ENCODE peak calls at places on chromosomes 2 and 18, in four cellular contexts. H is iPS-NIHi11, E is BE2C, F is adrenal gland. J is an unnamed sample.

GRCh38 chr2:4047961-4048891 is 344.9 kb downstream of the DCDC2C start:
- DNase-seq in H (no peak), E (no peak), F (no peak), J (no peak)

GRCh38 chr2:152432206-152432653 is 97.3 kb downstream of the FMNL2 start:
- DNase-seq in H (no peak), E (no peak), F (peak), J (no peak)

GRCh38 chr2:12173271-12173942 is 427.0 kb downstream of the LPIN1 start:
- DNase-seq in F (no peak), E (no peak), H (no peak), J (no peak)

GRCh38 chr18:35417223-35417622 is 40.1 kb upstream of the ZNF396 start:
- DNase-seq in H (no peak), F (no peak), E (no peak), J (no peak)

GRCh38 chr2:239912938-239913631 is 112.1 kb downstream of the NDUFA10 start:
- DNase-seq in F (no peak), H (no peak), E (no peak), J (no peak)

GRCh38 chr2:166179201-166179600 is 51.4 kb upstream of the SCN1A start:
- DNase-seq in F (no peak), H (no peak), E (no peak), J (no peak)

GRCh38 chr2:8409461-8410260 is 272.2 kb upstream of the ID2 start:
- DNase-seq in F (no peak), H (no peak), E (no peak), J (no peak)

GRCh38 chr18:38933910-38934510 is 1368.4 kb upstream of the CELF4 start:
- DNase-seq in F (no peak), H (no peak), E (no peak), J (no peak)

GRCh38 chr18:1436199-1436598 is 531.5 kb downstream of the ADCYAP1 start:
- DNase-seq in E (no peak), F (no peak), H (no peak), J (no peak)

GRCh38 chr2:37561615-37562569 is 109.5 kb downstream of the CDC42EP3 start:
- DNase-seq in E (peak), H (peak), F (no peak), J (no peak)

GRCh38 chr2:43841949-43842865 is 3.4 kb downstream of the ABCG8 start:
- DNase-seq in F (no peak), E (no peak), H (peak), J (no peak)

GRCh38 chr2:19185061-19185460 is 173.4 kb downstream of the OSR1 start:
- DNase-seq in F (no peak), E (no peak), H (no peak), J (no peak)

GRCh38 chr2:178870703-178871102 is 63.5 kb upstream of the TTN start:
- DNase-seq in E (no peak), H (no peak), F (no peak), J (no peak)

GRCh38 chr2:37283207-37283606 is 41.4 kb downstream of the PRKD3 start:
- DNase-seq in E (no peak), H (no peak), F (no peak), J (no peak)

GRCh38 chr2:206423147-206423546 is 20.2 kb upstream of the ADAM23 start:
- DNase-seq in F (peak), E (peak), H (peak), J (no peak)

GRCh38 chr2:1769703-1770422 is 25.5 kb upstream of the PXDN start:
- DNase-seq in F (peak), E (peak), H (peak), J (peak)

GRCh38 chr2:204175552-204176271 is 239.1 kb downstream of the ICOS start:
- DNase-seq in H (no peak), E (peak), F (no peak), J (no peak)

GRCh38 chr2:1598041-1598710 is 146.1 kb downstream of the PXDN start:
- DNase-seq in F (no peak), H (no peak), E (no peak), J (no peak)

GRCh38 chr2:4091013-4091412 is 387.6 kb downstream of the DCDC2C start:
- DNase-seq in F (no peak), E (no peak), H (no peak), J (peak)

GRCh38 chr18:58288922-58289797 is 245.1 kb downstream of the NEDD4L start:
- DNase-seq in E (no peak), H (no peak), F (no peak), J (no peak)

GRCh38 chr2:127122351-127123027 is 15.5 kb upstream of the BIN1 start:
- DNase-seq in F (no peak), E (no peak), H (no peak), J (no peak)

GRCh38 chr2:238847841-238848565 is at the start of gene TWIST2:
- DNase-seq in F (peak), E (no peak), H (peak), J (no peak)

GRCh38 chr2:222024934-222025890 is 273.6 kb downstream of the PAX3 start:
- DNase-seq in E (no peak), H (peak), F (no peak), J (peak)

GRCh38 chr2:192957425-192957824 is 762.7 kb upstream of the TMEFF2 start:
- DNase-seq in H (no peak), F (no peak), E (no peak), J (no peak)

GRCh38 chr18:49001587-49001986 is 50.8 kb upstream of the SMAD7 start:
- DNase-seq in H (no peak), E (no peak), F (no peak), J (no peak)

GRCh38 chr2:160075171-160075570 is 12.8 kb upstream of the PLA2R1 start:
- DNase-seq in F (no peak), E (no peak), H (no peak), J (no peak)

GRCh38 chr2:7083580-7084509 is 166.6 kb downstream of the RNF144A start:
- DNase-seq in H (peak), E (peak), F (no peak), J (peak)